ENCODE peak calls at places on chromosomes 6 and 20, in nine cellular contexts. One of them, this sample, is unnamed.

GRCh38 chr6:73610444-73611275 is 43.1 kb downstream of the SLC17A5 start:
- DNase-seq in HEK293T: no peak
- DNase-seq in dermis blood vessel endothelial cell: peak
- DNase-seq in NCI-H146: peak
- DNase-seq in effector memory CD4-positive, alpha-beta T cell: no peak
- DNase-seq in endothelial cell of umbilical vein: peak
- DNase-seq in SW 1271: peak
- DNase-seq in activated CD4-positive, alpha-beta T cell treated with anti-CD3 and anti-CD28 coated beads, Interleukin-2, amount 50 U/mL, for 1 hour: no peak
- DNase-seq in tibial artery: no peak
- DNase-seq in this sample: peak

GRCh38 chr6:12431023-12431422 is 140.9 kb downstream of the EDN1 start:
- DNase-seq in activated CD4-positive, alpha-beta T cell treated with anti-CD3 and anti-CD28 coated beads, Interleukin-2, amount 50 U/mL, for 1 hour: no peak
- DNase-seq in tibial artery: no peak
- DNase-seq in SW 1271: no peak
- DNase-seq in effector memory CD4-positive, alpha-beta T cell: no peak
- DNase-seq in dermis blood vessel endothelial cell: no peak
- DNase-seq in endothelial cell of umbilical vein: no peak
- DNase-seq in HEK293T: no peak
- DNase-seq in NCI-H146: no peak
- DNase-seq in this sample: no peak

GRCh38 chr20:11376406-11376805 is 541.3 kb upstream of the BTBD3 start:
- DNase-seq in HEK293T: no peak
- DNase-seq in NCI-H146: no peak
- DNase-seq in activated CD4-positive, alpha-beta T cell treated with anti-CD3 and anti-CD28 coated beads, Interleukin-2, amount 50 U/mL, for 1 hour: no peak
- DNase-seq in dermis blood vessel endothelial cell: no peak
- DNase-seq in SW 1271: no peak
- DNase-seq in endothelial cell of umbilical vein: no peak
- DNase-seq in tibial artery: no peak
- DNase-seq in effector memory CD4-positive, alpha-beta T cell: no peak
- DNase-seq in this sample: no peak

GRCh38 chr6:137968901-137969300 is 101.8 kb downstream of the TNFAIP3 start:
- DNase-seq in HEK293T: no peak
- DNase-seq in dermis blood vessel endothelial cell: no peak
- DNase-seq in endothelial cell of umbilical vein: no peak
- DNase-seq in NCI-H146: no peak
- DNase-seq in activated CD4-positive, alpha-beta T cell treated with anti-CD3 and anti-CD28 coated beads, Interleukin-2, amount 50 U/mL, for 1 hour: no peak
- DNase-seq in effector memory CD4-positive, alpha-beta T cell: no peak
- DNase-seq in tibial artery: no peak
- DNase-seq in SW 1271: no peak
- DNase-seq in this sample: no peak

GRCh38 chr20:64077094-64077493 is 2.2 kb downstream of the RGS19 start:
- DNase-seq in tibial artery: no peak
- DNase-seq in effector memory CD4-positive, alpha-beta T cell: no peak
- DNase-seq in endothelial cell of umbilical vein: no peak
- DNase-seq in SW 1271: no peak
- DNase-seq in NCI-H146: no peak
- DNase-seq in dermis blood vessel endothelial cell: no peak
- DNase-seq in HEK293T: no peak
- DNase-seq in activated CD4-positive, alpha-beta T cell treated with anti-CD3 and anti-CD28 coated beads, Interleukin-2, amount 50 U/mL, for 1 hour: no peak
- DNase-seq in this sample: no peak

GRCh38 chr20:60361761-60362410 is 403.7 kb downstream of the CDH26 start:
- DNase-seq in SW 1271: no peak
- DNase-seq in NCI-H146: no peak
- DNase-seq in tibial artery: no peak
- DNase-seq in endothelial cell of umbilical vein: no peak
- DNase-seq in effector memory CD4-positive, alpha-beta T cell: no peak
- DNase-seq in dermis blood vessel endothelial cell: no peak
- DNase-seq in HEK293T: no peak
- DNase-seq in activated CD4-positive, alpha-beta T cell treated with anti-CD3 and anti-CD28 coated beads, Interleukin-2, amount 50 U/mL, for 1 hour: no peak
- DNase-seq in this sample: no peak

GRCh38 chr20:32216396-32217142 is 8.9 kb downstream of the POFUT1 start:
- DNase-seq in effector memory CD4-positive, alpha-beta T cell: no peak
- DNase-seq in dermis blood vessel endothelial cell: peak
- DNase-seq in HEK293T: no peak
- DNase-seq in tibial artery: no peak
- DNase-seq in NCI-H146: no peak
- DNase-seq in SW 1271: no peak
- DNase-seq in activated CD4-positive, alpha-beta T cell treated with anti-CD3 and anti-CD28 coated beads, Interleukin-2, amount 50 U/mL, for 1 hour: no peak
- DNase-seq in endothelial cell of umbilical vein: peak
- DNase-seq in this sample: no peak

GRCh38 chr20:41047975-41048305 is 19.3 kb downstream of the TOP1 start:
- DNase-seq in SW 1271: peak
- DNase-seq in HEK293T: no peak
- DNase-seq in tibial artery: no peak
- DNase-seq in effector memory CD4-positive, alpha-beta T cell: no peak
- DNase-seq in NCI-H146: no peak
- DNase-seq in activated CD4-positive, alpha-beta T cell treated with anti-CD3 and anti-CD28 coated beads, Interleukin-2, amount 50 U/mL, for 1 hour: no peak
- DNase-seq in dermis blood vessel endothelial cell: peak
- DNase-seq in endothelial cell of umbilical vein: no peak
- DNase-seq in this sample: no peak

GRCh38 chr20:58630063-58630462 is 21.0 kb upstream of the STX16 start:
- DNase-seq in dermis blood vessel endothelial cell: peak
- DNase-seq in SW 1271: peak
- DNase-seq in HEK293T: no peak
- DNase-seq in effector memory CD4-positive, alpha-beta T cell: no peak
- DNase-seq in tibial artery: no peak
- DNase-seq in endothelial cell of umbilical vein: peak
- DNase-seq in NCI-H146: no peak
- DNase-seq in activated CD4-positive, alpha-beta T cell treated with anti-CD3 and anti-CD28 coated beads, Interleukin-2, amount 50 U/mL, for 1 hour: no peak
- DNase-seq in this sample: no peak

GRCh38 chr6:45786243-45786795 is 229.3 kb downstream of the CLIC5 start:
- DNase-seq in SW 1271: no peak
- DNase-seq in activated CD4-positive, alpha-beta T cell treated with anti-CD3 and anti-CD28 coated beads, Interleukin-2, amount 50 U/mL, for 1 hour: no peak
- DNase-seq in NCI-H146: peak
- DNase-seq in endothelial cell of umbilical vein: no peak
- DNase-seq in dermis blood vessel endothelial cell: no peak
- DNase-seq in effector memory CD4-positive, alpha-beta T cell: no peak
- DNase-seq in HEK293T: no peak
- DNase-seq in tibial artery: no peak
- DNase-seq in this sample: no peak

GRCh38 chr6:7143161-7143974 is 35.6 kb downstream of the RREB1 start:
- DNase-seq in activated CD4-positive, alpha-beta T cell treated with anti-CD3 and anti-CD28 coated beads, Interleukin-2, amount 50 U/mL, for 1 hour: no peak
- DNase-seq in effector memory CD4-positive, alpha-beta T cell: no peak
- DNase-seq in endothelial cell of umbilical vein: no peak
- DNase-seq in NCI-H146: peak
- DNase-seq in tibial artery: no peak
- DNase-seq in HEK293T: no peak
- DNase-seq in SW 1271: no peak
- DNase-seq in dermis blood vessel endothelial cell: no peak
- DNase-seq in this sample: peak

GRCh38 chr20:11296221-11296620 is 621.5 kb upstream of the BTBD3 start:
- DNase-seq in HEK293T: no peak
- DNase-seq in effector memory CD4-positive, alpha-beta T cell: no peak
- DNase-seq in endothelial cell of umbilical vein: no peak
- DNase-seq in dermis blood vessel endothelial cell: no peak
- DNase-seq in SW 1271: no peak
- DNase-seq in activated CD4-positive, alpha-beta T cell treated with anti-CD3 and anti-CD28 coated beads, Interleukin-2, amount 50 U/mL, for 1 hour: no peak
- DNase-seq in tibial artery: no peak
- DNase-seq in NCI-H146: no peak
- DNase-seq in this sample: no peak

This sample was measured in NCI-H2227 treated with DMSO at 0.1 percent for 48 hours.